ENCODE peak calls at places on chromosomes 4 and X, in six cellular contexts. T is neural progenitor cell, D is neural crest cell, Q is fibroblast of pulmonary artery, Z is DND-41, C is thyroid gland. E is an unnamed sample.

GRCh38 chr4:98838977-98839618 is 89.8 kb downstream of the EIF4E start:
- DNase-seq in T (no peak), D (no peak), Q (peak), Z (no peak), C (peak), E (no peak)

GRCh38 chr4:188941524-188942109 is 802.4 kb downstream of the TRIML1 start:
- DNase-seq in T (no peak), D (no peak), Q (peak), Z (no peak), C (no peak), E (no peak)

GRCh38 chr4:176778063-176778462 is 14.7 kb downstream of the VEGFC start:
- DNase-seq in T (no peak), D (no peak), Q (peak), Z (no peak), C (no peak), E (no peak)

GRCh38 chr4:145177511-145177905 is 2.9 kb downstream of the OTUD4 start:
- DNase-seq in T (no peak), D (no peak), Q (peak), Z (no peak), C (no peak), E (no peak)

GRCh38 chr4:1365271-1366178 is 18.5 kb downstream of the UVSSA start:
- DNase-seq in T (no peak), D (no peak), Q (no peak), Z (no peak), C (peak), E (no peak)

GRCh38 chr4:31362756-31363155 is 642.6 kb downstream of the PCDH7 start:
- DNase-seq in T (no peak), D (no peak), Q (peak), Z (no peak), C (no peak), E (no peak)

GRCh38 chr4:73661646-73662119 is 41.4 kb upstream of the RASSF6 start:
- DNase-seq in T (no peak), D (no peak), Q (peak), Z (no peak), C (no peak), E (no peak)

GRCh38 chr4:25949166-25949748 is 35.2 kb downstream of the SMIM20 start:
- DNase-seq in T (peak), D (peak), Q (no peak), Z (no peak), C (no peak), E (no peak)

GRCh38 chr4:179625391-179625790 is 2183.2 kb upstream of the AGA start:
- DNase-seq in T (peak), D (no peak), Q (peak), Z (no peak), C (no peak), E (no peak)

GRCh38 chr4:37988670-37989069 is 28.5 kb downstream of the PTTG2 start:
- DNase-seq in T (no peak), D (no peak), Q (no peak), Z (no peak), C (peak), E (no peak)

GRCh38 chr4:20506827-20507226 is 193.4 kb upstream of the PACRGL start:
- DNase-seq in T (no peak), D (no peak), Q (peak), Z (no peak), C (no peak), E (no peak)

GRCh38 chrX:83145910-83146309 is 362.2 kb upstream of the POU3F4 start:
- DNase-seq in T (no peak), D (no peak), Q (no peak), Z (no peak), C (no peak), E (no peak)

GRCh38 chrX:723781-724180 is 93.2 kb downstream of the SHOX start:
- DNase-seq in T (no peak), D (no peak), Q (peak), Z (no peak), C (no peak), E (no peak)

GRCh38 chrX:724256-724655 is 93.7 kb downstream of the SHOX start:
- DNase-seq in T (no peak), D (no peak), Q (peak), Z (no peak), C (no peak), E (no peak)

GRCh38 chrX:729583-730409 is 99.2 kb downstream of the SHOX start:
- DNase-seq in T (no peak), D (no peak), Q (no peak), Z (no peak), C (no peak), E (no peak)

DNA sequence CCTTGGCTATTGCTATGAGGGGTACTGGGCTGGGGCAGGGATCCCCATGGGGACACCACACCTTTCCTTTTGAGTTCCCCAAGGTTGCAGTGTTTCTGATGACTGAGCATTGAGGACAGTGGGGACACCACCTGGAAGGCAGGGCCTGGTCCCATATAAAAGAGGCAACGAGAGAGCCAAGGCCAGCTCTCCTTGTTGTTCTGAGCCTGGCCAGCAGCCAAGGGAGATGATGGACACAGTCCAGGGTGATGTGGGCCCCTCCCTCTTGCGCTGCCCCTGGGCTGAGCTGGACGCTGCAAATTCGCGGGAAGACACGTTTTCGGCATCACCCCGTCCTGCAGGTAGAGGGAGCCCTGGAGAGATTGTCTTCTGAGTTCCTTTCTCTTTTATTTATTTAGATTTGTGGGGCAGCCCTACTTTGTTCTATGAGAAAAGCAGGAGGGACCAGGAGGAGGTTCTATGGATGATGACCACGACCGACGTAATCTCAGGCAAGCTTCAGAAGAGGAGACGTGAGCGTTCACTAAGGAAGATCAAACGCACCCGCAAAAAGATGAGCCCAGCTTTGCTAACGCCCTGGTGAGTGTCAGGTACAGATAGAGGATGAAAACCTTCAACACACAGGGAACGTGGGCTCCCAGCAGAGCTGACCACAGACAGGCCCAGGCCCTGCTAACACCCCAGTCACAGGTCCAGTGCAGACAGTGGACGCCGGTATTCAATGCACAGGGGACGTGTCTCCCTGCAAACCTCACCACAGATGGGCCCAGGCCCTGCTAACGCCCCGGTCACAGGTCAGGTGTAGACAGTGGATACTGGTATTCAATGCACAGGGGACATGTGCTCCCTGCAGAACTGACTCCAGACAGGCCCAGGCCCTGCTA is 97.4 kb downstream of the SHOX start:
- DNase-seq in T (peak), D (peak), Q (no peak), Z (no peak), C (no peak), E (no peak)
- TF ChIP-seq CTCF in T (peak), D (peak), Q (no peak), Z (peak), C (no peak), E (no peak)

GRCh38 chrX:109954333-109954732 is 48.6 kb upstream of the TMEM164 start:
- DNase-seq in T (no peak), D (no peak), Q (peak), Z (no peak), C (no peak), E (no peak)
- TF ChIP-seq CTCF in T (no peak), D (no peak), Q (no peak), Z (no peak), C (no peak), E (no peak)

GRCh38 chr4:125958519-125958918 is 643.8 kb downstream of the FAT4 start:
- DNase-seq in T (no peak), D (no peak), Q (no peak), Z (no peak), C (no peak), E (no peak)

GRCh38 chr4:125951275-125951887 is 636.6 kb downstream of the FAT4 start:
- DNase-seq in T (no peak), D (no peak), Q (peak), Z (no peak), C (no peak), E (no peak)

GRCh38 chr4:125961626-125962025 is 646.9 kb downstream of the FAT4 start:
- DNase-seq in T (no peak), D (no peak), Q (no peak), Z (no peak), C (peak), E (no peak)

GRCh38 chr4:125952631-125953030 is 637.9 kb downstream of the FAT4 start:
- DNase-seq in T (no peak), D (no peak), Q (no peak), Z (no peak), C (no peak), E (no peak)

GRCh38 chr4:125956281-125956680 is 641.5 kb downstream of the FAT4 start:
- DNase-seq in T (no peak), D (no peak), Q (no peak), Z (no peak), C (no peak), E (no peak)
- TF ChIP-seq CTCF in T (no peak), D (no peak), Q (no peak), Z (no peak), C (no peak), E (no peak)

GRCh38 chrX:51496501-51497291 is at the start of gene NUDT11:
- DNase-seq in T (peak), D (peak), Q (peak), Z (no peak), C (peak), E (peak)

DNA sequence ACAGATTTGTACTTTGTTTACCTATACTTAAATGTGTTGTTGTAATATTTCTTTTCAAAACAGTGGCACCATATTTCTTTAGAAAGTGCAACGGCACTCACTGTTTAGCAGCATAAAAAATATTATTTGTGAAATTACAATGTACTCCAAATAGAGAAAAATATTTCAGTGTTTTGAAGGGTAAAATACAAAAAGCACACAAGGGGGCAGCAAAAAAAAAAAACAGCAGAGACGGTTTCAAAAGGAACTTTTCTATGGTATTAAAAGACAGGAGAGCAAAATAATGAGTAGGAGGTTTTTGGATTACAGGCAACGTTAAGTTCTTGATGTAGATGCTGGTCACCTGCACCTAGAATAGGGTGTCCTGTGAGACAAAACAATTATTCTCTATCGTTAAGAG is 2.0 kb downstream of the NUDT11 start:
- DNase-seq in T (no peak), D (no peak), Q (no peak), Z (no peak), C (no peak), E (no peak)
- TF ChIP-seq CTCF in T (peak), D (peak), Q (peak), Z (no peak), C (no peak), E (no peak)

GRCh38 chrX:139113682-139114081 is 402.2 kb upstream of the FGF13 start:
- DNase-seq in T (no peak), D (no peak), Q (no peak), Z (no peak), C (no peak), E (no peak)

DNA sequence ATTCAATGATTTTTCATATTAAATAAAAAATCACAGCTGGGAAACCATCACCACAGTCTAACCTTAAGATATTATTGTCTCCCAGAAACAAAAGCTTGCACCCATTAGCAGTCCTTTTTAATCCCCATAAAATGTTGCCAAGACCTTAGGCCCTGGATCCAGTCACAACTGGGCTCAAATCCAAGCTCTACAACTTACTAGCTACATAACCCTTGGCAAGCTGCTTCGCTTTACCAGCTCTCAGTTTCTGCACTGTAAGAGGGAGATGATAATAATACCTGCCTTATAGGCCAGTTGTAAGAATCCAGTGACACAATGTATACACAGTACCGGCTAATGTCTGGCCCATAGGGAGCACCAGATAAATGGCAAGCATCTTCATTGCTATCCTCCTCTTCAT is 400.9 kb upstream of the FGF13 start:
- DNase-seq in T (no peak), D (no peak), Q (no peak), Z (no peak), C (peak), E (no peak)
- TF ChIP-seq CTCF in T (no peak), D (no peak), Q (no peak), Z (no peak), C (no peak), E (no peak)

DNA sequence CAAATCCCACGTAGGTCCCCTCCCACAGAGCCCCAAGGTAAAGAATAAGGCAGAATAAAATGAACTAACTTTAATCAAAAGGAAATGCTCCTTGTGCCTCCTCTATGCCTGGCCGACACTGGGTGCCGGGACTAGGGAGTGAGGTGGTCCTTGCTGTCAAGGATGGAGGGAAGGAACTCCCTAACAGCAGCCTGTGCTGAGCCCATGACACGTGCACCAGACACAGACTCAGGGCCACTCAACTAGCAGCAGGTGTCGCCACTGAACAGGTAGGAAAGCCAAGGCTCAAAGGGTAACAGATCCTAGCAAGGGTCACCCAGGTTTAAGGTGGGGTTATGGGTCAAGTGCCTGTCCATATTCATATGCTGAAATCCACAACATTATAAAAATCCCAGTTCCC is 29.2 kb downstream of the MSX1 start:
- DNase-seq in T (no peak), D (no peak), Q (no peak), Z (no peak), C (no peak), E (no peak)
- TF ChIP-seq CTCF in T (no peak), D (no peak), Q (no peak), Z (no peak), C (no peak), E (peak)

E was measured in GM12865.